ENCODE peak calls at places on chromosomes 2 and 18, in eight cellular contexts. F is head of caudate nucleus; W is A549; A is activated CD4-positive, alpha-beta T cell treated with anti-CD3 and anti-CD28 coated beads, Interleukin-2, amount 50 U/mL, for 1 hour; V is heart right ventricle; G is T-cell; E is NCI-H1417; N is cardiac muscle cell. B is an unnamed sample.
A peak's percentile ranks its signal among the peaks of the same experiment; 100 is the strongest.

GRCh38 chr18:73943763-73944162 is 203.9 kb downstream of the FBXO15 start:
- DNase-seq in W (no peak), G (no peak), F (no peak), N (no peak), V (no peak), A (no peak), E (no peak), B (no peak)

GRCh38 chr2:45595724-45596435 is 15.2 kb downstream of the SRBD1 start:
- DNase-seq in G (no peak), V (no peak), F (no peak), A (no peak), N (peak; percentile 69), W (no peak), E (no peak), B (no peak)

GRCh38 chr18:44986933-44987332 is 306.2 kb downstream of the SETBP1 start:
- DNase-seq in A (no peak), W (no peak), G (no peak), F (no peak), E (no peak), N (peak; percentile 27), V (no peak), B (no peak)

GRCh38 chr18:22977847-22978701 is 44.9 kb downstream of the RBBP8 start:
- DNase-seq in F (no peak), G (no peak), A (no peak), E (peak; percentile 13), W (peak; percentile 43), V (no peak), N (peak; percentile 81), B (no peak)

GRCh38 chr2:231069379-231070054 is 12.8 kb downstream of the PSMD1 start:
- DNase-seq in N (peak; percentile 84), E (no peak), G (no peak), F (no peak), V (no peak), A (no peak), W (no peak), B (no peak)

GRCh38 chr2:190277234-190278112 is 42.2 kb downstream of the HIBCH start:
- DNase-seq in W (peak; percentile 47), F (peak; percentile 10), N (peak; percentile 70), V (no peak), A (no peak), G (no peak), E (no peak), B (no peak)

GRCh38 chr18:12748671-12749070 is 45.8 kb downstream of the PSMG2 start:
- DNase-seq in A (no peak), E (no peak), N (no peak), W (no peak), F (no peak), V (no peak), G (no peak), B (no peak)

GRCh38 chr18:51009071-51009470 is 20.9 kb upstream of the SMAD4 start:
- DNase-seq in G (no peak), N (no peak), E (peak; percentile 50), V (no peak), F (no peak), W (no peak), A (no peak), B (no peak)

GRCh38 chr18:36600548-36600947 is 228.3 kb downstream of the TPGS2 start:
- DNase-seq in A (no peak), W (no peak), E (no peak), N (no peak), G (no peak), F (no peak), V (no peak), B (no peak)

GRCh38 chr2:40450066-40450841 is 1.6 kb downstream of the SLC8A1 start:
- DNase-seq in E (peak; percentile 75), V (peak; percentile 29), N (peak; percentile 41), G (no peak), F (peak; percentile 45), A (no peak), W (no peak), B (no peak)

GRCh38 chr18:23136326-23137092 is 1.2 kb downstream of the CABLES1 start:
- DNase-seq in F (no peak), G (peak; percentile 16), V (peak; percentile 57), E (peak; percentile 57), W (no peak), A (no peak), N (peak; percentile 42), B (no peak)

GRCh38 chr2:128801581-128801980 is 482.9 kb upstream of the HS6ST1 start:
- DNase-seq in G (no peak), A (no peak), N (no peak), V (no peak), W (no peak), F (no peak), E (no peak), B (no peak)

GRCh38 chr2:188201639-188202038 is 90.0 kb upstream of the GULP1 start:
- DNase-seq in F (no peak), N (no peak), A (no peak), W (no peak), G (no peak), E (no peak), V (no peak), B (no peak)

GRCh38 chr2:151716721-151717120 is 17.6 kb downstream of the NEB start:
- DNase-seq in E (no peak), V (no peak), N (no peak), F (no peak), W (no peak), G (no peak), A (no peak), B (no peak)

GRCh38 chr2:239321596-239322413 is 79.0 kb downstream of the HDAC4 start:
- DNase-seq in E (no peak), N (no peak), W (no peak), G (peak; percentile 52), A (peak; percentile 32), F (no peak), V (no peak), B (peak; percentile 35)

GRCh38 chr2:69952336-69953115 is 8.9 kb downstream of the ASPRV1 start:
- DNase-seq in V (no peak), G (no peak), A (no peak), F (no peak), W (no peak), E (no peak), N (no peak), B (no peak)

GRCh38 chr2:23530121-23530908 is 145.3 kb downstream of the KLHL29 start:
- DNase-seq in A (no peak), N (no peak), G (no peak), F (no peak), W (no peak), E (peak; percentile 67), V (no peak), B (no peak)

GRCh38 chr2:145200307-145200706 is 680.4 kb upstream of the ZEB2 start:
- DNase-seq in W (no peak), V (no peak), G (no peak), E (no peak), N (no peak), A (no peak), F (peak; percentile 39), B (no peak)

GRCh38 chr2:96154506-96155380 is 9.5 kb upstream of the DUSP2 start:
- DNase-seq in W (no peak), V (no peak), N (no peak), A (no peak), E (no peak), F (no peak), G (no peak), B (no peak)

GRCh38 chr2:237290249-237290648 is 123.7 kb downstream of the COL6A3 start:
- DNase-seq in A (no peak), V (peak; percentile 81), G (no peak), E (no peak), W (no peak), F (no peak), N (peak; percentile 92), B (no peak)

GRCh38 chr18:62526098-62527025 is 3.5 kb downstream of the ZCCHC2 start:
- DNase-seq in G (peak; percentile 59), A (peak; percentile 58), E (peak; percentile 95), N (peak; percentile 86), W (peak; percentile 80), V (peak; percentile 89), F (peak; percentile 71), B (peak; percentile 52)

B was measured in effector memory CD8-positive, alpha-beta T cell.